ENCODE peak calls at places on chromosomes 3 and 15, in eight cellular contexts. N is fibroblast of lung, Q is PC-9, K is HepG2, W is GM13976, T is ovary, H is HL-60, U is neural crest cell. M is an unnamed sample.

GRCh38 chr3:140859592-140860336 is 81.9 kb upstream of the SLC25A36 start:
- DNase-seq in K (no peak), H (no peak), N (peak), Q (no peak), W (no peak), U (no peak), T (no peak), M (no peak)

GRCh38 chr15:38612159-38612863 is 47.7 kb upstream of the RASGRP1 start:
- DNase-seq in N (no peak), U (no peak), H (no peak), Q (no peak), T (no peak), K (no peak), W (no peak), M (peak)

GRCh38 chr3:178947738-178948137 is 123.9 kb downstream of the ZMAT3 start:
- DNase-seq in T (no peak), U (no peak), H (no peak), N (no peak), Q (no peak), W (no peak), K (no peak), M (no peak)

GRCh38 chr3:46931631-46932441 is 44.7 kb downstream of the CCDC12 start:
- DNase-seq in W (no peak), U (no peak), H (peak), T (no peak), K (peak), N (no peak), Q (peak), M (peak)

GRCh38 chr15:52678468-52679231 is 538 bp downstream of the ATOSA start:
- DNase-seq in T (peak), N (peak), H (peak), U (peak), W (peak), K (peak), Q (peak), M (peak)

GRCh38 chr15:68302729-68303128 is 25.2 kb downstream of the FEM1B start:
- DNase-seq in W (peak), K (no peak), U (no peak), H (no peak), Q (no peak), N (no peak), T (no peak), M (no peak)

GRCh38 chr3:4712109-4712508 is 219.0 kb downstream of the ITPR1 start:
- DNase-seq in U (no peak), N (peak), K (no peak), W (no peak), Q (peak), H (peak), T (no peak), M (no peak)

GRCh38 chr3:49017978-49018706 is at the start of gene DALRD3:
- DNase-seq in K (peak), U (peak), Q (peak), T (peak), W (peak), H (peak), N (peak), M (peak)

GRCh38 chr3:114879059-114880031 is 267.7 kb downstream of the ZBTB20 start:
- DNase-seq in N (peak), K (no peak), T (peak), Q (no peak), U (no peak), W (no peak), H (no peak), M (no peak)

GRCh38 chr3:78645628-78646310 is 1122.0 kb downstream of the ROBO1 start:
- DNase-seq in H (peak), Q (peak), K (peak), T (no peak), U (peak), W (peak), N (peak), M (no peak)

GRCh38 chr3:133152821-133153220 is 114.6 kb downstream of the TMEM108 start:
- DNase-seq in H (no peak), W (no peak), N (no peak), Q (no peak), U (no peak), K (no peak), T (no peak), M (no peak)

GRCh38 chr15:64441852-64442251 is 18.5 kb upstream of the ZNF609 start:
- DNase-seq in T (no peak), U (no peak), Q (no peak), K (no peak), W (no peak), N (no peak), H (no peak), M (no peak)

GRCh38 chr3:131729561-131729960 is 226.8 kb upstream of the MRPL3 start:
- DNase-seq in W (no peak), T (no peak), K (no peak), U (no peak), N (no peak), H (peak), Q (no peak), M (no peak)

GRCh38 chr3:52187576-52187975 is 10.4 kb upstream of the ALAS1 start:
- DNase-seq in W (no peak), T (no peak), U (no peak), N (no peak), Q (no peak), H (no peak), K (no peak), M (no peak)

GRCh38 chr15:99963976-99964375 is 230.7 kb upstream of the LYSMD4 start:
- DNase-seq in H (no peak), W (no peak), U (no peak), Q (no peak), T (no peak), K (no peak), N (no peak), M (no peak)

GRCh38 chr15:30999729-31000128 is 8.3 kb upstream of the MTMR10 start:
- DNase-seq in W (no peak), Q (no peak), H (no peak), N (no peak), U (no peak), T (no peak), K (no peak), M (no peak)

GRCh38 chr15:31010036-31010435 is 18.6 kb upstream of the MTMR10 start:
- DNase-seq in T (no peak), K (no peak), H (no peak), N (no peak), U (no peak), Q (no peak), W (no peak), M (no peak)

GRCh38 chr15:31004220-31004733 is 12.8 kb upstream of the MTMR10 start:
- DNase-seq in N (peak), U (no peak), T (no peak), H (peak), Q (no peak), W (peak), K (no peak), M (peak)

GRCh38 chr15:31001702-31002101 is 10.3 kb upstream of the MTMR10 start:
- DNase-seq in K (no peak), Q (no peak), N (no peak), U (no peak), T (no peak), H (no peak), W (no peak), M (no peak)

DNA sequence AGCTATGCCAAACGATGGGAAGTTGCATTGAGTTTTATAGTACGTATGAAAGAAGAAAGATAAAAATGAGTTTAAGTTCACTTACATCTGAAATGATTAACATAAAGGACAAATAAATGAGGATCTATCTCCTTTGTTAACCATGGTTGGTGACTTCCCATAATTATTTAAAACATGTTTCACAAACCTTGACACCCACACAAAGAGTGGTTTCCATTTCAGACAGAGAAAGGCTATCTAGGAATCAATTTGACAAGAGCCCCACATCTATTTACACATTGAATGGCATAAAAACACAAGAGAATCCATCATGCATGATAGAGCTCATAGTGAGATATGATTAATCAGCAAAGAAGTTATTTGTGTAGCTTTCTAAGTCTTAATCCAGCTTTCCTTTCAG is 14.2 kb upstream of the MTMR10 start:
- DNase-seq in T (no peak), K (no peak), H (no peak), W (no peak), Q (no peak), N (no peak), U (no peak), M (no peak)
- TF ChIP-seq CTCF in T (no peak), K (no peak), H (no peak), W (no peak), Q (no peak), N (no peak), U (no peak), M (no peak)

GRCh38 chr3:120196812-120197211 is 88.2 kb downstream of the GPR156 start:
- DNase-seq in N (no peak), H (no peak), K (no peak), U (no peak), T (no peak), W (no peak), Q (no peak), M (no peak)

GRCh38 chr3:120202363-120202762 is 82.7 kb downstream of the GPR156 start:
- DNase-seq in T (no peak), K (no peak), U (no peak), H (no peak), W (no peak), Q (no peak), N (no peak), M (no peak)

GRCh38 chr3:120196333-120196732 is 88.7 kb downstream of the GPR156 start:
- DNase-seq in N (no peak), H (no peak), Q (no peak), K (no peak), U (no peak), W (no peak), T (no peak), M (no peak)

GRCh38 chr3:120200836-120201235 is 84.2 kb downstream of the GPR156 start:
- DNase-seq in T (no peak), W (no peak), H (no peak), Q (no peak), K (no peak), N (no peak), U (no peak), M (no peak)

GRCh38 chr3:120198305-120198878 is 86.6 kb downstream of the GPR156 start:
- DNase-seq in U (no peak), K (peak), H (peak), Q (no peak), N (peak), W (no peak), T (no peak), M (no peak)
- TF ChIP-seq CTCF in U (no peak), K (peak), H (no peak), Q (peak), N (peak), W (no peak), T (no peak), M (no peak)

GRCh38 chr15:84889991-84890669 is 5.7 kb downstream of the SLC28A1 start:
- DNase-seq in U (no peak), Q (no peak), K (no peak), N (no peak), T (no peak), W (no peak), H (peak), M (no peak)
- TF ChIP-seq CTCF in U (no peak), Q (no peak), K (no peak), N (no peak), T (no peak), W (no peak), H (no peak), M (no peak)

DNA sequence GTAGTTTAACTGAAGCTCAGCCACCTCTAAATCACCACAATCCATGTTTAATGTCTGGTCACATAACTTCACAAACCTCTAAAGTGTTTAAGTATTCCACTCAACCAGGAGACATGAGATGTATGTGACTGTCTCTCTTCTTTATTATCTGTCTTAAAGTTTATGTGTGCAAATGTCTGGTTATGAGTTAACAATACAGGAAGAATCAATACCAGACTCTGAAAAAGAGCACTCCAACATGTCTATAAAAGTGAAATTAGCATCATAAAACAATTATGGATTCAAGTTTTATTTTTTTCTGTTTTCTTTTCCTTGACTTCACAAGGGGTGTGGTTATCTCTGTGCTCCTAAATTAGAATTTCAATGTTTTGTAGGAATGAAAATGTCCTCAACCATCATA is 44.8 kb upstream of the AGBL1 start:
- DNase-seq in N (no peak), K (no peak), T (no peak), Q (no peak), H (no peak), U (no peak), W (no peak), M (no peak)
- TF ChIP-seq CTCF in N (no peak), K (no peak), T (no peak), Q (no peak), H (no peak), U (no peak), W (no peak), M (no peak)

DNA sequence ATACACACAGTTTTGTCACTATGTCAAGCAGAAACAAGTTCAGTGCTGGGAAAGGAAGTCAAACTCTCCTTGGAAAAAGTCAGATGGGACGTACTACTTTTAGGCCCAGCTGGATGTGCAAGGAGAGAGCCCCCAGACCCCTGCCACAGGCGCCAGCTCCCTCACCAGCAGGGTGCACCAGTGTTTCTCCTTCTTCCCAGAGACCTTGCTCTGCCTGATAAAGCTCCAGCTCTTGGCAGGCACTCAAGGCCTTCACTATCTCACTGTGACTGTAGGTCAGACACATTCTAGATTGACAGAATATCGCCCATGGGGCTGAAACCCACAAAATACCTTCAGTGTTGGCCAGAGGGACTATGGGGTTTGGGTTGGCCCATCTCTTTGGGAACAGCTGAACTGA is 54.8 kb upstream of the CHRNB4 start:
- DNase-seq in Q (no peak), H (no peak), N (no peak), K (no peak), T (no peak), U (no peak), W (no peak), M (no peak)
- TF ChIP-seq CTCF in Q (no peak), H (no peak), N (no peak), K (no peak), T (no peak), U (no peak), W (no peak), M (no peak)

DNA sequence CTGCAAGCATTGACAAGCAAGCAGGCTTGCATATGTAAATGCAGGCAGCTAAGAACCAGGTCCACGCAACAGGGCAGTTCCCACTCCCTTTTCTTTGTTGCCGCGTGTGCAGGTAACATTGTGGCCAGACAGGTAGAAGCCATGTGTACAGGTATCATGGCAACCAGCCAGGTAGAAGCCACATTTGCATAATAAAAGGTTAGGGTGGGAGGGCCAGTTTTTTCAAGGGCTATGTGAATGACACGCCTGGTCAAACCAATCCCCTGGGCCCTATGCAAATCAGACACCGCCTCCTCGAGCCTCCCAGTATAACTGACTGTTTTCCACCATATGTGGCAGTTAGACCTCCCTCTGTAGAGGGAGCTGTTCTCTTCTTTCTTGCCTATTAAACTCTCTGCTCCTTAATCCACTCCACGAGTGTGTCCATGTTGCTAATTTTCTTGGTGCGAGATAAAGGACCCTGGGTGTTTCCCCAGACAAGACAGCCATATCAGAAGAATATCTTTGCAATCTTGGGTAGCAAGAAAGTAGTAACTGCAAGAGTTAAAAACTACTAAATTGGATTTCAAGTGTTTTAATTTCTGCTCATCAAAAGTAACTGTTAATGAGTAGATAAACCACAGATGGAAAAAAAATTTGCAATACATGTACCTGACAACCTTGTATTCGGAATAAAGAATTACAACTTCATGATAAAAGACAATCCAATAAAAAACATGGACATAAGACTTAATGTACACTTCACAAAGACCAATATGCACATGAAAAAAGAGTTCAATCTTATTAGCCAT is 21.8 kb downstream of the PCOLCE2 start:
- DNase-seq in U (no peak), W (no peak), K (no peak), T (no peak), N (no peak), Q (peak), H (no peak), M (no peak)
- TF ChIP-seq CTCF in U (no peak), W (no peak), K (peak), T (no peak), N (no peak), Q (no peak), H (no peak), M (no peak)

GRCh38 chr3:67357610-67358458 is 296.6 kb downstream of the SUCLG2 start:
- DNase-seq in N (peak), K (peak), H (no peak), W (peak), U (peak), Q (no peak), T (no peak), M (no peak)
- TF ChIP-seq CTCF in N (peak), K (peak), H (peak), W (peak), U (peak), Q (no peak), T (no peak), M (peak)

GRCh38 chr15:89332446-89332845 is 2.2 kb downstream of the POLG start:
- DNase-seq in K (peak), U (no peak), Q (no peak), H (peak), W (no peak), N (peak), T (no peak), M (peak)
- TF ChIP-seq CTCF in K (peak), U (peak), Q (peak), H (no peak), W (peak), N (peak), T (no peak), M (peak)

GRCh38 chr3:184167786-184168185 is 6.9 kb upstream of the AP2M1 start:
- DNase-seq in K (no peak), N (no peak), U (no peak), Q (no peak), W (no peak), H (no peak), T (no peak), M (no peak)

GRCh38 chr3:184166671-184167070 is 8.0 kb upstream of the AP2M1 start:
- DNase-seq in W (no peak), U (no peak), H (no peak), N (no peak), T (no peak), Q (no peak), K (no peak), M (no peak)

GRCh38 chr3:184165548-184165947 is 9.1 kb upstream of the AP2M1 start:
- DNase-seq in U (no peak), N (no peak), Q (no peak), T (no peak), K (no peak), H (no peak), W (no peak), M (no peak)

GRCh38 chr3:184168363-184169120 is 6.1 kb upstream of the AP2M1 start:
- DNase-seq in U (no peak), N (peak), W (no peak), K (no peak), T (no peak), Q (no peak), H (no peak), M (no peak)

DNA sequence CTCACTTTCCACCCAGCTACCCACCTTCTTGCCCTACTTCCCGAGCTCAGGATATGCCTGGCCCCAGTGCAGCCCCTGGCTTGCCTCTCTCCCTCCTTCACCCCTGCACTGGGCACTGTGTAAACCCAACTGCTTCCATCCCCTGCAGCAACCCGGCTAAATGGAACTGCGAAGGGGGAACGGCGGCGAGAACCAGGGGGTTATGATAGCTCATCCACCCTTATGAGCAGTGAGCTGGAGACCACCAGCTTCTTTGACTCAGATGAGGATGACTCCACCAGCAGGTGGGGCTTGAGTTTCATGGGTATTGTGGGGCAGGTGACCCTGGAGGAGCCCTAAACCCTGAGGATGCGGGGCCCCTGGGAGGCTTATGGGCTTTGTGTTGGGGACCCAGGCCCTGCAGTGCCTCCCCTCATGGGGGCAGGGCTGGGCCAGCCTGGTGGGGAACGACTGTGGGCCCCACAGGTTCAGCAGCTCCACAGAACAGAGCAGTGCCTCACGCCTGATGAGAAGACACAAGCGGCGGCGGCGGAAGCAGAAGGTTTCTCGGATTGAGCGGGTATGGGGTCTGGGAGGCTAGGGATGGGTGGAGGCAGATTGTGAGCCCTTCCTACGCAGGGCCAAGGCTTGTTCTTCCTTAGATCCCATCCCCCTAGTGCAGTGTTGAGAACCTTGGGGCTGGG is 9.6 kb downstream of the DVL3 start:
- DNase-seq in Q (no peak), H (no peak), T (no peak), N (no peak), K (no peak), W (no peak), U (no peak), M (no peak)
- TF ChIP-seq CTCF in Q (no peak), H (no peak), T (no peak), N (no peak), K (no peak), W (no peak), U (no peak), M (no peak)

GRCh38 chr3:188830955-188831354 is 340.8 kb upstream of the TPRG1 start:
- DNase-seq in U (no peak), Q (no peak), H (peak), T (no peak), N (no peak), K (no peak), W (no peak), M (peak)
- TF ChIP-seq CTCF in U (peak), Q (peak), H (peak), T (no peak), N (peak), K (no peak), W (no peak), M (no peak)

M was measured in activated CD8-positive, alpha-beta T cell treated with anti-CD3 and anti-CD28 coated beads for 36 hours.